ENCODE peak calls at places on chromosomes 1 and 21, in nine cellular contexts. Z, W, F, K, L, U, S, C and H are unnamed samples.

GRCh38 chr1:46394108-46394871 is at the start of gene FAAH:
- DNase-seq in Z (peak), K (peak), C (no peak), U (no peak), S (peak), F (peak), W (peak), L (peak), H (peak)

GRCh38 chr1:230087034-230087721 is 20.1 kb downstream of the GALNT2 start:
- DNase-seq in K (no peak), Z (no peak), L (no peak), S (no peak), W (no peak), U (no peak), C (no peak), F (no peak), H (no peak)

GRCh38 chr1:165364432-165365133 is 8.1 kb upstream of the LMX1A start:
- DNase-seq in S (no peak), U (no peak), C (peak), L (no peak), Z (no peak), K (peak), W (no peak), F (peak), H (peak)

GRCh38 chr21:36150192-36150711 is 6.4 kb upstream of the DOP1B start:
- DNase-seq in S (no peak), Z (no peak), F (peak), C (peak), L (peak), W (no peak), U (peak), K (no peak), H (peak)

GRCh38 chr21:29499734-29500343 is 201.1 kb downstream of the BACH1 start:
- DNase-seq in F (no peak), S (no peak), K (no peak), W (no peak), C (no peak), Z (no peak), L (peak), U (no peak), H (peak)

GRCh38 chr1:164771568-164772350 is 212.8 kb downstream of the PBX1 start:
- DNase-seq in S (no peak), L (peak), Z (no peak), U (no peak), F (peak), C (peak), W (no peak), K (no peak), H (peak)

GRCh38 chr1:202706851-202707250 is 3.4 kb downstream of the SYT2 start:
- DNase-seq in Z (no peak), S (no peak), L (no peak), W (no peak), C (no peak), U (no peak), F (no peak), K (no peak), H (no peak)

GRCh38 chr1:115429242-115429641 is 91.2 kb upstream of the NGF start:
- DNase-seq in F (no peak), K (no peak), W (no peak), Z (no peak), S (no peak), L (peak), U (no peak), C (peak), H (peak)

GRCh38 chr1:50180367-50180766 is 71.6 kb downstream of the ELAVL4 start:
- DNase-seq in L (no peak), U (no peak), Z (no peak), F (no peak), K (no peak), S (no peak), W (no peak), C (no peak), H (no peak)

GRCh38 chr1:177640687-177641086 is 329.2 kb downstream of the SEC16B start:
- DNase-seq in W (no peak), L (no peak), U (no peak), F (no peak), C (no peak), Z (no peak), S (no peak), K (no peak), H (no peak)

GRCh38 chr1:202571719-202572339 is 138.4 kb downstream of the SYT2 start:
- DNase-seq in U (no peak), L (peak), S (no peak), F (no peak), K (no peak), C (peak), Z (no peak), W (no peak), H (peak)

GRCh38 chr1:182391028-182391361 is 595 bp downstream of the GLUL start:
- DNase-seq in Z (no peak), F (no peak), L (no peak), W (no peak), K (peak), S (no peak), C (no peak), U (no peak), H (no peak)

GRCh38 chr21:43758132-43758619 is 17.9 kb downstream of the CSTB start:
- DNase-seq in S (no peak), F (no peak), U (no peak), K (no peak), C (peak), Z (no peak), W (peak), L (peak), H (peak)

GRCh38 chr1:3787745-3788605 is 8.3 kb downstream of the LRRC47 start:
- DNase-seq in U (no peak), W (no peak), K (no peak), S (no peak), Z (no peak), F (no peak), C (no peak), L (no peak), H (no peak)

GRCh38 chr1:39910263-39910662 is 8.5 kb upstream of the MYCL start:
- DNase-seq in L (no peak), S (no peak), C (no peak), Z (no peak), W (no peak), F (no peak), U (no peak), K (no peak), H (no peak)

GRCh38 chr1:89910780-89911179 is 84.1 kb upstream of the ZNF326 start:
- DNase-seq in K (no peak), Z (no peak), L (peak), C (peak), S (no peak), U (no peak), W (no peak), F (no peak), H (peak)

GRCh38 chr1:158146165-158146564 is 34.5 kb upstream of the CD1D start:
- DNase-seq in L (peak), Z (no peak), C (peak), U (no peak), F (no peak), K (no peak), W (no peak), S (no peak), H (peak)

GRCh38 chr21:29056005-29056404 is 17.4 kb downstream of the CCT8 start:
- DNase-seq in L (no peak), C (no peak), Z (no peak), F (no peak), W (no peak), K (no peak), S (no peak), U (no peak), H (peak)

GRCh38 chr1:206839006-206839560 is 26.3 kb upstream of the IL20 start:
- DNase-seq in U (no peak), W (no peak), C (no peak), K (no peak), L (no peak), Z (no peak), S (no peak), F (no peak), H (no peak)

GRCh38 chr1:207862241-207862787 is 48.6 kb downstream of the CD34 start:
- DNase-seq in W (no peak), C (peak), Z (no peak), S (no peak), F (no peak), U (no peak), L (no peak), K (no peak), H (peak)

GRCh38 chr21:45308211-45309068 is 20.7 kb upstream of the POFUT2 start:
- DNase-seq in L (peak), C (peak), F (peak), Z (no peak), K (peak), W (peak), U (no peak), S (peak), H (peak)

GRCh38 chr1:39462074-39462473 is 29.4 kb upstream of the BMP8A start:
- DNase-seq in C (no peak), L (no peak), F (no peak), K (no peak), Z (no peak), W (no peak), S (no peak), U (no peak), H (peak)

GRCh38 chr1:56310945-56311344 is 268.4 kb downstream of the PLPP3 start:
- DNase-seq in F (no peak), Z (no peak), K (no peak), W (no peak), S (no peak), L (no peak), C (no peak), U (no peak), H (no peak)

GRCh38 chr1:41353744-41354143 is 7.5 kb upstream of the FOXO6 start:
- DNase-seq in C (no peak), S (peak), U (peak), Z (no peak), F (no peak), W (peak), L (no peak), K (peak), H (peak)

GRCh38 chr21:26544208-26544607 is 28.9 kb downstream of the CYYR1 start:
- DNase-seq in L (no peak), F (no peak), S (no peak), C (no peak), K (no peak), W (no peak), U (no peak), Z (no peak), H (no peak)

GRCh38 chr1:186950547-186950946 is 121.8 kb downstream of the PLA2G4A start:
- DNase-seq in U (no peak), F (no peak), K (no peak), L (peak), W (no peak), S (no peak), Z (no peak), C (peak), H (peak)

GRCh38 chr1:32051706-32052105 is 21.0 kb upstream of the TMEM39B start:
- DNase-seq in K (no peak), Z (no peak), F (no peak), W (no peak), S (no peak), C (no peak), L (no peak), U (no peak), H (no peak)

GRCh38 chr21:21232320-21232719 is 234.1 kb downstream of the NCAM2 start:
- DNase-seq in Z (peak), C (peak), F (no peak), L (peak), K (no peak), U (no peak), S (no peak), W (no peak), H (peak)

GRCh38 chr1:156781585-156782186 is 14.4 kb downstream of the PRCC start:
- DNase-seq in L (peak), W (no peak), F (no peak), U (no peak), K (no peak), C (peak), Z (no peak), S (no peak), H (peak)

GRCh38 chr1:39694026-39694425 is 2.8 kb upstream of the HPCAL4 start:
- DNase-seq in Z (no peak), C (no peak), L (no peak), W (no peak), F (no peak), U (no peak), K (no peak), S (no peak), H (no peak)

GRCh38 chr1:157197906-157198435 is 59.8 kb upstream of the ETV3 start:
- DNase-seq in C (no peak), U (no peak), K (no peak), L (no peak), W (no peak), Z (no peak), S (no peak), F (no peak), H (no peak)

GRCh38 chr1:16120940-16121410 is 34.9 kb downstream of the EPHA2 start:
- DNase-seq in K (no peak), L (no peak), S (no peak), C (no peak), F (peak), U (no peak), W (no peak), Z (no peak), H (no peak)

GRCh38 chr1:38840281-38840680 is 19.3 kb downstream of the RRAGC start:
- DNase-seq in K (no peak), S (no peak), F (no peak), Z (no peak), C (no peak), U (no peak), L (no peak), W (no peak), H (no peak)

GRCh38 chr1:234188454-234188792 is 184.8 kb upstream of the COA6 start:
- DNase-seq in W (no peak), U (no peak), S (no peak), C (no peak), Z (peak), L (no peak), K (no peak), F (no peak), H (no peak)

GRCh38 chr1:10754571-10755329 is 41.7 kb downstream of the CASZ1 start:
- DNase-seq in F (no peak), U (no peak), K (no peak), S (no peak), Z (no peak), L (no peak), C (no peak), W (no peak), H (no peak)

GRCh38 chr1:10759413-10760200 is 36.8 kb downstream of the CASZ1 start:
- DNase-seq in Z (no peak), C (no peak), S (no peak), K (peak), U (no peak), F (no peak), W (no peak), L (no peak), H (no peak)

GRCh38 chr1:10753279-10753678 is 43.2 kb downstream of the CASZ1 start:
- DNase-seq in S (no peak), W (no peak), C (no peak), F (no peak), U (no peak), L (no peak), K (no peak), Z (no peak), H (no peak)

GRCh38 chr1:10755977-10756521 is 40.4 kb downstream of the CASZ1 start:
- DNase-seq in W (peak), F (no peak), L (peak), C (peak), U (peak), K (no peak), Z (no peak), S (peak), H (peak)

DNA sequence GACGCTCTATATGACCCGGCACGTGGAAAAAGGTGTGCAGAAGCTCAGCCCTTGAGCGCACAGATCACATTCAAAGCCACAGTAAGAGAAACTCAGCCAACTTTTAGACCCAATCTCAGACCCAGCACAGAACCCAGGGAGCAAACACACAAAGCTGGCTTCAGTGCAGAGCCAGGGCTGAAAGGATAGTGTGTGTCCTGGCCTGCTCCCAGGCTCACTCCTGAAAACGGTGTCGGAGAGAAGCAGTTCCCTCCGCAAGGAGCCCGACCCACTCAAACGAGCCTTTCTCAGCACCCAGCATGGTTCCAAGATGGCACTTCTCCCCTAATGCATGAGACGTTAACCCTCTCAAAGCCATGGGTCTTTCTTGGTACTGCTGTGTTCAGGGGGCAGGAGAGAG is 39.6 kb downstream of the CASZ1 start:
- DNase-seq in W (no peak), L (no peak), Z (no peak), F (no peak), S (no peak), C (no peak), U (no peak), K (no peak), H (no peak)
- H3K4me3 ChIP-seq in W (no peak), L (no peak), Z (no peak), F (no peak), S (no peak), C (no peak), U (no peak), K (no peak), H (no peak)

GRCh38 chr1:100896481-100896982 is 642 bp downstream of the SLC30A7 start:
- DNase-seq in W (no peak), Z (no peak), S (no peak), F (no peak), L (peak), C (peak), U (peak), K (peak), H (peak)

GRCh38 chr1:100895540-100896480 is at the start of gene SLC30A7:
- DNase-seq in S (peak), Z (peak), K (peak), U (peak), F (peak), W (peak), C (peak), L (peak), H (peak)

GRCh38 chr1:100892554-100892953 is 2.1 kb downstream of the EXTL2 start:
- DNase-seq in Z (no peak), L (no peak), C (no peak), S (no peak), W (no peak), U (no peak), F (no peak), K (no peak), H (no peak)

GRCh38 chr1:100893718-100894117 is 924 bp downstream of the EXTL2 start:
- DNase-seq in S (no peak), K (no peak), Z (no peak), U (no peak), C (no peak), L (no peak), F (no peak), W (no peak), H (no peak)

DNA sequence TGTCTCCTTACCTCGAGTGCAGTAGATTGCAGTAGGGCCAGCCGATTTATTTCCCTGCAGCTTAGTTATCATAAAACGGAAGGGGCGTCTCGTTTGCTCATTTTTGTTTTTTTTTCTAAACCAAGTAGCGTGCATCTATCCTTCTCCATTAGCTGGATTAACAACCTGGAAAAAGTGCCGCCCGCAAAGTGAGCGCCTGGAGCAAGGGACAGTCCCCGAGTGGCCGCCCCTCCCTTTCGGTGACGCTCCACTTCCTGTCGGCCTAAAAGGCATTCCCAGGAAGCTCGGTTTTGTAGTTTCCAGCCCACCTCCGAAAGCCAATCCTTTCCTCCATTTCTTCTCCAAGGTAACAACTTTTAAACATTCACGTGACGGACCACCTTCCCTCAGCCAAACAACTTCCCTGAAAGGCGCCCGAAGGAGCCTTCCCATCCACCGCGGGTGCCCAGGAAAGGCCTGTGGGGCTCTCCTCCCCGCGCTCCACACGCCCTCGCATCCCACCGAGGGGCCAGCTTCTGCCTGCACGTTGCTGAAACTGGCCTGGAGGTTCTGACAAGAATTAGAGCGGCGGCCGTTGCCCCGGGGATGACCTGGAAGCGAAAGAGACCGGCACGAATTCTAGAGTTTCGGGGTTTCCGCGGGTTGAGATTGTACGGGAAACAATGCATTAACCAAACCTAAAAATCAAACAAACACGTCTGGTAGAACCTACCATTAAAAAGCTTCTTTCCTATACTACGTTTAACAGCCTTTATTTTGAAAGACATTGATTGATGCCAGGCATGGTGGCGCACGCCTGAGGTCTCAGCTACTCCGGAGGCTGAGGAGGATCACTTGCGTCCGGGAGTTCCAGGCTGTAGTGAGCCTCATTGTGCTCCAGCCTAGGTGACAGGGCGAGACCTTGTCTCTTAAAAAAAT is at the start of gene EXTL2:
- DNase-seq in S (peak), C (peak), U (peak), F (peak), Z (peak), L (peak), K (peak), W (peak), H (peak)
- H3K4me3 ChIP-seq in S (peak), C (peak), U (peak), F (peak), Z (peak), L (peak), K (peak), W (peak), H (peak)

GRCh38 chr21:33539612-33540011 is 2.3 kb downstream of the GART start:
- DNase-seq in C (peak), F (no peak), S (no peak), K (no peak), U (no peak), Z (no peak), L (peak), W (no peak), H (peak)

GRCh38 chr21:33541756-33542639 is at the start of gene GART:
- DNase-seq in S (peak), K (peak), Z (peak), W (peak), U (peak), L (peak), F (peak), C (peak), H (peak)

GRCh38 chr21:33541105-33541711 is 709 bp downstream of the GART start:
- DNase-seq in C (peak), W (no peak), F (no peak), S (peak), U (peak), Z (no peak), L (peak), K (no peak), H (peak)

GRCh38 chr21:33542640-33543504 is at the start of gene SON:
- DNase-seq in L (peak), F (peak), C (peak), W (peak), S (peak), K (peak), Z (peak), U (peak), H (peak)

GRCh38 chr21:33540711-33541104 is 1.2 kb downstream of the GART start:
- DNase-seq in W (no peak), U (no peak), S (no peak), F (no peak), C (no peak), L (no peak), Z (no peak), K (no peak), H (no peak)
- H3K4me3 ChIP-seq in W (peak), U (peak), S (peak), F (no peak), C (peak), L (peak), Z (peak), K (peak), H (peak)

GRCh38 chr1:208988811-208989222 is 594.7 kb upstream of the CAMK1G start:
- DNase-seq in F (no peak), K (no peak), L (peak), S (no peak), W (no peak), Z (no peak), U (peak), C (peak), H (peak)
- H3K4me3 ChIP-seq in F (peak), K (peak), L (peak), S (peak), W (peak), Z (no peak), U (peak), C (peak), H (no peak)